ENCODE peak calls at places on chromosome 18, in ten cellular contexts. H is CD8-positive, alpha-beta memory T cell; C is A549; F is tibial artery; U is OCI-LY7; O is psoas muscle; J is RWPE2; W is epithelial cell of prostate; I is SK-N-SH; X is heart right ventricle. R is an unnamed sample.

GRCh38 chr18:23864620-23865019 is 149.9 kb upstream of the TTC39C start:
- DNase-seq in U (peak; percentile 89), O (no peak), X (no peak), J (no peak), I (no peak), F (no peak), H (peak; percentile 16), W (no peak), C (no peak), R (no peak)

GRCh38 chr18:79692886-79693285 is 13.3 kb downstream of the CTDP1 start:
- DNase-seq in H (no peak), C (no peak), W (no peak), F (peak; percentile 49), J (no peak), U (no peak), O (no peak), I (no peak), X (no peak), R (no peak)

GRCh38 chr18:33666915-33667314 is 88.9 kb downstream of the ASXL3 start:
- DNase-seq in H (no peak), C (no peak), I (no peak), F (no peak), U (no peak), X (no peak), W (no peak), O (no peak), J (no peak), R (no peak)

GRCh38 chr18:136433-136832 is 21.9 kb upstream of the USP14 start:
- DNase-seq in F (no peak), X (no peak), J (no peak), H (peak; percentile 38), W (no peak), C (no peak), I (peak; percentile 25), O (no peak), U (peak; percentile 84), R (no peak)

GRCh38 chr18:10235553-10235952 is 218.9 kb upstream of the APCDD1 start:
- DNase-seq in I (no peak), F (no peak), W (no peak), J (no peak), O (no peak), X (no peak), H (no peak), C (no peak), U (no peak), R (no peak)

GRCh38 chr18:77015176-77015575 is 117.4 kb downstream of the MBP start:
- DNase-seq in I (no peak), J (no peak), U (no peak), W (no peak), C (no peak), H (no peak), X (no peak), O (no peak), F (no peak), R (no peak)

GRCh38 chr18:908631-909621 is 4.3 kb downstream of the ADCYAP1 start:
- DNase-seq in U (no peak), O (no peak), F (no peak), J (no peak), I (peak; percentile 27), H (no peak), X (no peak), C (no peak), W (no peak), R (no peak)

GRCh38 chr18:3715223-3716080 is 265.5 kb downstream of the TGIF1 start:
- DNase-seq in W (no peak), O (no peak), X (no peak), J (no peak), I (no peak), F (no peak), C (no peak), H (no peak), U (peak; percentile 76), R (no peak)

GRCh38 chr18:70931942-70932814 is 643.3 kb downstream of the SOCS6 start:
- DNase-seq in U (peak; percentile 11), X (no peak), O (no peak), J (no peak), W (no peak), I (peak; percentile 24), H (no peak), C (no peak), F (no peak), R (no peak)

GRCh38 chr18:33826151-33826550 is 248.1 kb downstream of the ASXL3 start:
- DNase-seq in H (no peak), I (no peak), C (no peak), U (no peak), O (no peak), X (no peak), F (no peak), J (no peak), W (no peak), R (no peak)

GRCh38 chr18:8937695-8938094 is 164.8 kb upstream of the NDUFV2 start:
- DNase-seq in C (no peak), X (no peak), O (no peak), U (no peak), F (no peak), J (no peak), W (no peak), I (no peak), H (no peak), R (no peak)

GRCh38 chr18:31977270-31977872 is 34.4 kb upstream of the TRAPPC8 start:
- DNase-seq in H (peak; percentile 4), C (peak; percentile 10), I (peak; percentile 57), J (no peak), O (no peak), X (no peak), F (no peak), U (peak; percentile 48), W (no peak), R (peak; percentile 1)

GRCh38 chr18:8381801-8382459 is 227.3 kb upstream of the RAB12 start:
- DNase-seq in U (no peak), I (no peak), C (no peak), H (no peak), O (no peak), F (no peak), X (no peak), W (no peak), J (no peak), R (no peak)

GRCh38 chr18:35458677-35459441 is 38.9 kb downstream of the INO80C start:
- DNase-seq in C (peak; percentile 43), W (no peak), H (no peak), U (no peak), J (no peak), X (peak; percentile 65), O (peak; percentile 35), I (no peak), F (no peak), R (no peak)

GRCh38 chr18:55893948-55894347 is 306.0 kb upstream of the TCF4 start:
- DNase-seq in W (no peak), U (no peak), H (no peak), O (no peak), J (no peak), F (no peak), C (no peak), X (no peak), I (no peak), R (no peak)

GRCh38 chr18:58988595-58988994 is 123.9 kb downstream of the ZNF532 start:
- DNase-seq in J (no peak), X (no peak), I (no peak), U (no peak), C (no peak), H (no peak), O (no peak), F (no peak), W (no peak), R (no peak)

GRCh38 chr18:63314991-63315662 is 4.4 kb downstream of the BCL2 start:
- DNase-seq in I (no peak), O (no peak), C (no peak), F (no peak), H (no peak), X (no peak), U (no peak), W (no peak), J (no peak), R (no peak)

DNA sequence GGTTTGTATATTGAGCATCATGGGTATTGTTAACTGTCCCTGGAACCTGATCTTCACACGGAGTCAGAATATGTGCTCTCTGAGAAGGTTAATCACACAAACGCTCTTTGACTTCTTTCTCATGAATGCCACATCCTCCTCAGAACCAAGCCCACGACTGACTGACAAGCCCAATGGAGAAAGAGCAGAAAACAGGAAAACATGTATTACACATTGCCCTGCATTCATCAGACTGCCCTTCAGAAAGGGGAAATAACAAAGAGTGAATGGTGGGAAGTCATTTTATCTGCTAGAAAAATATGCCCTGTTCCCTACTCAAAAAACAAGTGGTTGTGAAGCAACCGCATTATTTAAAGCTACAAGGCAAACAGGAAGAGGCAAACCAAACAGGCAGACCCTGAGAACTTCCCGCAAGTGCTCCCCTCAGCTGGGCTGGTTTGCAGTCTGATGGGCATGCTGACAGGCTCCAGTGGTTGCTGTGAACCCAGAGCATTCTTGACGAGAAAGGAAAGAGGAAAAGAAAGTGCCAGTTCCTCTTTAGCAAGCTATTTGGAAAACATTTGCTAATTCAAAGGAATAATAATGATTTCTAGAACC is 172.9 kb upstream of the SETBP1 start:
- DNase-seq in J (no peak), C (no peak), F (peak; percentile 67), O (peak; percentile 14), X (peak; percentile 25), U (peak; percentile 1), I (no peak), H (no peak), W (no peak), R (peak; percentile 12)
- H3K27ac ChIP-seq in J (no peak overlapping the region), C (no peak overlapping the region), F (no peak overlapping the region), O (no peak overlapping the region), X (no peak overlapping the region), U (no peak overlapping the region), I (no peak overlapping the region), H (no peak overlapping the region), W (no peak overlapping the region), R (peak overlapping the region; percentile 28)

GRCh38 chr18:47184419-47185050 is 8.4 kb upstream of the IER3IP1 start:
- DNase-seq in H (no peak), J (no peak), W (peak; percentile 50), I (no peak), C (no peak), O (no peak), U (peak; percentile 70), F (no peak), X (no peak), R (no peak)
- H3K27ac ChIP-seq in H (no peak overlapping the region), J (no peak overlapping the region), W (no peak overlapping the region), I (no peak overlapping the region), C (no peak overlapping the region), O (no peak overlapping the region), U (no peak overlapping the region), F (no peak overlapping the region), X (no peak overlapping the region), R (no peak overlapping the region)

DNA sequence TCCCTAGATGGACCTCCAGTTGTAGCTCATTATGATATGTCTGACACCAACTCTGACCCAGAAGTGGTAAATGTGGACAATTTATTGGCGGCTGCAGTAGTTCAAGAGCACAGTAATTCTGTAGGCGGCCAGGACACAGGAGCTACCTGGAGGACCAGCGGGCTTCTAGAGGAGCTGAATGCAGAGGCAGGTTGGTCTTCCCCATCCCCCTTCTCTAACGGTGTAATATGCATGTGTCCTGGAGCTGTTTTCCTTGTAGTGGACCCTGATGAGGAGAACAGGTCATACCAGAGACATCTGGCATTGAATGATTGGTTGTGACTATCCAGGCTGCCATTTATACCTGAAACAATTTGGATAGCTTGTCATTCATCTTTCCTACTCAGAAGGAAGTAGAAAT is 135.8 kb downstream of the HAUS1 start:
- DNase-seq in J (no peak), W (no peak), O (no peak), I (no peak), H (no peak), F (no peak), C (no peak), X (no peak), U (no peak), R (no peak)
- H3K27ac ChIP-seq in J (no peak overlapping the region), W (no peak overlapping the region), O (no peak overlapping the region), I (no peak overlapping the region), H (no peak overlapping the region), F (no peak overlapping the region), C (no peak overlapping the region), X (no peak overlapping the region), U (no peak overlapping the region), R (no peak overlapping the region)

GRCh38 chr18:21481739-21482138 is 118.8 kb downstream of the ESCO1 start:
- DNase-seq in U (no peak), H (no peak), O (no peak), J (no peak), I (no peak), X (no peak), W (no peak), C (no peak), F (no peak), R (no peak)
- H3K27ac ChIP-seq in U (no peak overlapping the region), H (no peak overlapping the region), O (peak overlapping the region; percentile 89), J (no peak overlapping the region), I (no peak overlapping the region), X (no peak overlapping the region), W (no peak overlapping the region), C (no peak overlapping the region), F (no peak overlapping the region), R (no peak overlapping the region)

R was measured in substantia nigra.